ENCODE peak calls at places on chromosomes 12 and 14, in five cellular contexts. K is stomach, N is ovary, H is transverse colon, L is A549. Y is an unnamed sample.

GRCh38 chr12:77578471-77579262 is 252.0 kb upstream of the NAV3 start:
- DNase-seq in K (no peak), N (no peak), H (no peak), L (no peak), Y (no peak)

GRCh38 chr14:34098045-34098984 is 147.4 kb upstream of the EGLN3 start:
- DNase-seq in K (peak), N (peak), H (peak), L (peak), Y (no peak)

GRCh38 chr12:20097561-20097960 is 270.8 kb upstream of the PDE3A start:
- DNase-seq in K (no peak), N (no peak), H (no peak), L (no peak), Y (no peak)

GRCh38 chr12:28320353-28320752 is 130.1 kb downstream of the CCDC91 start:
- DNase-seq in K (no peak), N (no peak), H (no peak), L (no peak), Y (no peak)

GRCh38 chr12:22304341-22304740 is 30.2 kb downstream of the ST8SIA1 start:
- DNase-seq in K (no peak), N (no peak), H (no peak), L (no peak), Y (no peak)

GRCh38 chr14:21384494-21384851 is 654 bp upstream of the SUPT16H start:
- DNase-seq in K (no peak), N (no peak), H (no peak), L (no peak), Y (no peak)

GRCh38 chr12:53560912-53561589 is 53.8 kb upstream of the NPFF start:
- DNase-seq in K (no peak), N (no peak), H (no peak), L (no peak), Y (no peak)

GRCh38 chr12:42511656-42512055 is 77.9 kb downstream of the PRICKLE1 start:
- DNase-seq in K (no peak), N (no peak), H (no peak), L (no peak), Y (no peak)

GRCh38 chr14:26008290-26008689 is 589.5 kb downstream of the NOVA1 start:
- DNase-seq in K (no peak), N (no peak), H (no peak), L (no peak), Y (no peak)

GRCh38 chr14:73744175-73744867 is 30.1 kb upstream of the PNMA1 start:
- DNase-seq in K (no peak), N (no peak), H (peak), L (no peak), Y (no peak)

GRCh38 chr14:50122291-50122690 is 5.9 kb upstream of the VCPKMT start:
- DNase-seq in K (no peak), N (no peak), H (no peak), L (no peak), Y (no peak)

GRCh38 chr12:92987846-92988621 is 58.9 kb upstream of the EEA1 start:
- DNase-seq in K (no peak), N (peak), H (peak), L (no peak), Y (peak)

GRCh38 chr12:31234955-31235867 is 90.7 kb downstream of the SINHCAF start:
- DNase-seq in K (peak), N (no peak), H (peak), L (peak), Y (no peak)

GRCh38 chr12:49279706-49280159 is 14.9 kb downstream of the TUBA1C start:
- DNase-seq in K (no peak), N (no peak), H (peak), L (no peak), Y (peak)

GRCh38 chr14:31127690-31128089 is 79.9 kb downstream of the HECTD1 start:
- DNase-seq in K (no peak), N (no peak), H (no peak), L (no peak), Y (no peak)

GRCh38 chr12:53232641-53233538 is 881 bp upstream of the RARG start:
- DNase-seq in K (peak), N (peak), H (peak), L (peak), Y (no peak)

GRCh38 chr14:101183376-101184103 is 280.0 kb upstream of the RTL1 start:
- DNase-seq in K (peak), N (peak), H (no peak), L (no peak), Y (peak)

GRCh38 chr14:21924479-21924878 is 250.9 kb upstream of the OR4E1 start:
- DNase-seq in K (no peak), N (no peak), H (peak), L (no peak), Y (no peak)

GRCh38 chr12:78898416-78898815 is 33.8 kb downstream of the SYT1 start:
- DNase-seq in K (no peak), N (peak), H (no peak), L (no peak), Y (no peak)

GRCh38 chr12:77323778-77324415 is 258.5 kb upstream of the E2F7 start:
- DNase-seq in K (no peak), N (no peak), H (no peak), L (no peak), Y (no peak)

GRCh38 chr14:105267820-105268548 is 19.7 kb downstream of the BTBD6 start:
- DNase-seq in K (no peak), N (no peak), H (no peak), L (no peak), Y (peak)

GRCh38 chr14:64715628-64716412 is 11.6 kb downstream of the PLEKHG3 start:
- DNase-seq in K (peak), N (peak), H (no peak), L (no peak), Y (no peak)

GRCh38 chr12:130557876-130558770 is 158.0 kb downstream of the RIMBP2 start:
- DNase-seq in K (no peak), N (no peak), H (peak), L (no peak), Y (no peak)

GRCh38 chr12:107525063-107525718 is 160.4 kb upstream of the PWP1 start:
- DNase-seq in K (no peak), N (no peak), H (no peak), L (no peak), Y (no peak)

GRCh38 chr14:101564819-101565698 is 3.8 kb downstream of the DIO3 start:
- DNase-seq in K (no peak), N (no peak), H (no peak), L (no peak), Y (no peak)

GRCh38 chr12:128761305-128761880 is 62.4 kb downstream of the SLC15A4 start:
- DNase-seq in K (no peak), N (no peak), H (no peak), L (no peak), Y (no peak)

GRCh38 chr12:58532855-58533608 is 387.3 kb downstream of the LRIG3 start:
- DNase-seq in K (no peak), N (no peak), H (no peak), L (no peak), Y (no peak)

GRCh38 chr14:34222867-34223266 is 239.2 kb downstream of the SPTSSA start:
- DNase-seq in K (no peak), N (no peak), H (no peak), L (no peak), Y (no peak)

GRCh38 chr12:50581226-50582184 is 76.7 kb downstream of the DIP2B start:
- DNase-seq in K (no peak), N (no peak), H (no peak), L (no peak), Y (no peak)

GRCh38 chr12:16168078-16168477 is 109.4 kb downstream of the SLC15A5 start:
- DNase-seq in K (no peak), N (no peak), H (no peak), L (no peak), Y (no peak)

GRCh38 chr12:75705749-75706719 is 194.6 kb upstream of the KRR1 start:
- DNase-seq in K (no peak), N (no peak), H (no peak), L (no peak), Y (peak)

GRCh38 chr14:40213701-40214100 is 781.5 kb upstream of the FBXO33 start:
- DNase-seq in K (no peak), N (no peak), H (no peak), L (no peak), Y (no peak)

GRCh38 chr12:43887397-43887796 is 51.5 kb downstream of the TMEM117 start:
- DNase-seq in K (no peak), N (no peak), H (no peak), L (no peak), Y (no peak)

GRCh38 chr14:86346818-86347384 is 817.0 kb downstream of the FLRT2 start:
- DNase-seq in K (no peak), N (no peak), H (no peak), L (no peak), Y (no peak)

GRCh38 chr12:8912910-8913309 is 1.4 kb upstream of the PHC1 start:
- DNase-seq in K (peak), N (no peak), H (no peak), L (peak), Y (no peak)
- TF ChIP-seq EP300 in K (no peak), N (no peak), H (no peak), L (no peak), Y (no peak)

GRCh38 chr12:101931498-101932326 is 54.3 kb downstream of the DRAM1 start:
- DNase-seq in K (no peak), N (no peak), H (no peak), L (no peak), Y (no peak)
- TF ChIP-seq POLR2A in K (no peak), N (no peak), H (no peak), L (no peak), Y (no peak)

DNA sequence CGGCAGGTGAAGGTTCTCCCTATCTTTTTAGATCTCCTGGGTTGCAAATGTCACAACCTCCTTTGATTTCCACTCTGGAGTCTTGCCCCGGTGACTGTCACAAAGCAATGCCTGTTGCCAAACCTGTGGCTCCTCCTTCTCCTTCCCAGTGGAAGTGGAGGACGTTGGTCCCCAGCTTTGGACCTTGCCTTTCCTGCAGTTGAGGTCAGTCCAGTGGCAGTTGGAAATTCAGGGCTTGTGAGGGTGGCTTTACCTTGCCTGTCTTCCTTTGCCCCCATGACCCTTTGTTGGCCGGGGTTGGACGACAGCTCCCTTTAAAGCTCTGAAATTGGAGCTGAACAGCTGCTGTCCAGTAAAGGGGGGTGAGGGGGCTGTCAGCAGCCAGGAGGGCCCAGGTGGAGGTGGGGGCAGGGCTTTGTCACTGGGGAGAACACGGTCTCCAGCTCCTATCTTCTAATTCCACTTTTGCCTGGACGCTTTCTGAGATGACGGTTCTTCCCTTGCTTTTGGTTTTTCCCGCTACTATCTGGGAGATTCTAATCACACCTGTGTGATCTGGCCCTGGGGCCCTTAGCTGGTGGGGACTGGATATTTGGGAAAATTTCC is 4.1 kb downstream of the TEAD4 start:
- DNase-seq in K (no peak), N (no peak), H (no peak), L (no peak), Y (no peak)
- TF ChIP-seq EP300 in K (no peak), N (no peak), H (no peak), L (no peak), Y (no peak)

GRCh38 chr12:104350211-104350908 is 46.8 kb downstream of the EID3 start:
- DNase-seq in K (no peak), N (no peak), H (no peak), L (no peak), Y (no peak)

GRCh38 chr12:104351023-104351983 is 47.8 kb downstream of the EID3 start:
- DNase-seq in K (no peak), N (no peak), H (no peak), L (no peak), Y (no peak)

GRCh38 chr12:104348994-104349494 is 45.5 kb downstream of the EID3 start:
- DNase-seq in K (no peak), N (no peak), H (no peak), L (no peak), Y (no peak)

GRCh38 chr12:104347374-104348075 is 44.0 kb downstream of the EID3 start:
- DNase-seq in K (no peak), N (no peak), H (no peak), L (no peak), Y (no peak)

DNA sequence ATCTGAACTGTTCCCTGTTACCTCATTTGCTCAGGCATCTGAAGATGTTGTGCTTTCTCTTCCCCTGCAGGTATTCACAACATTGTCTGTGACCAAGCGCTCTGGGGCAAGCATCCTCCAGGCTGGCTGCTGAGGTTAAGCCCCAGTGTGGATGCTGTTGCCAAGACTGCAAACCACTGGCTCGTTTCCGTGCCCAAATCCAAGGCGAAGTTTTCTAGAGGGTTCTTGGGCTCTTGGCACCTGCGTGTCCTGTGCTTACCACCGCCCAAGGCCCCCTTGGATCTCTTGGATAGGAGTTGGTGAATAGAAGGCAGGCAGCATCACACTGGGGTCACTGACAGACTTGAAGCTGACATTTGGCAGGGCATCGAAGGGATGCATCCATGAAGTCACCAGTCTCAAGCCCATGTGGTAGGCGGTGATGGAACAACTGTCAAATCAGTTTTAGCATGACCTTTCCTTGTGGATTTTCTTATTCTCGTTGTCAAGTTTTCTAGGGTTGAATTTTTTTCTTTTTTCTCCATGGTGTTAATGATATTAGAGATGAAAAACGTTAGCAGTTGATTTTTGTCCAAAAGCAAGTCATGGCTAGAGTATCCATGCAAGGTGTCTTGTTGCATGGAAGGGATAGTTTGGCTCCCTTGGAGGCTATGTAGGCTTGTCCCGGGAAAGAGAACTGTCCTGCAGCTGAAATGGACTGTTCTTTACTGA is 44.9 kb downstream of the EID3 start:
- DNase-seq in K (no peak), N (no peak), H (no peak), L (no peak), Y (no peak)
- TF ChIP-seq POLR2A in K (no peak), N (no peak), H (no peak), L (no peak), Y (no peak)

GRCh38 chr14:38716871-38717270 is 386.2 kb downstream of the SEC23A start:
- DNase-seq in K (no peak), N (no peak), H (no peak), L (no peak), Y (no peak)
- TF ChIP-seq EP300 in K (no peak), N (no peak), H (no peak), L (no peak), Y (no peak)

DNA sequence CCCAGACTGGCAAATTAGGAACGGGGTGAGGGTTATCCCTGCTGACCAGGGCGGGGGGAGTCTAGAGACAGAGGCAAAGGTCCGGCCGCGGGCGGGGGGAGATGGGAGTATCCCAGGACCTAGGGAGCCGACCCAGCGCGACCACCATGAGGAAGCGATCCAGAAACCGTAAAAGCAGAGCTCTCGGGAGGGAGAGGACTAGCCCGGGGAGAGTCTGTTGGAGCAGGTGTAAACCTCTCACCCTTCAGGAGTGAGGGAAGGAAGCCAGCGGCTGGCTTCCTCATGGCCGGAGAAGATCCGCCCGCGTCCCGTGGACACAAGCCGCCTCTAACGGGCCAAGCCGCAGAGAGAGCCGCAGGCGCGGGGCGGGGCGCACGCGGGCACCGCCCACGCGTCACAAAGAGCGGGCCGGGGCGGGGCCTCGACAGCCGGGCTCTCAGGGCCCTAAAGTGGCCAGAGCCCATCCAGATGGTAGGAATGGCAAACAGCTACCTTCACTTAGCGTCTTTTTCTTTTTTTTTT is at the start of gene ACRBP:
- DNase-seq in K (peak), N (peak), H (peak), L (no peak), Y (peak)
- TF ChIP-seq POLR2A in K (no peak), N (no peak), H (peak), L (no peak), Y (no peak)

GRCh38 chr12:113271853-113272561 is 50.7 kb downstream of the TPCN1 start:
- DNase-seq in K (peak), N (peak), H (peak), L (no peak), Y (no peak)
- TF ChIP-seq EP300 in K (no peak), N (no peak), H (no peak), L (no peak), Y (no peak)